ENCODE peak calls at places on chromosomes 11 and 22, in seven cellular contexts. One of them, this sample, is unnamed.

GRCh38 chr22:26592368-26593015 is 2.6 kb upstream of the TPST2 start:
- DNase-seq in ELF-1: no peak
- DNase-seq in thoracic aorta: no peak
- DNase-seq in cardiac muscle cell: no peak
- DNase-seq in AML-193: peak
- DNase-seq in IMR-90: no peak
- DNase-seq in HEK293T: no peak
- DNase-seq in this sample: no peak

GRCh38 chr22:46107089-46107664 is 43.1 kb upstream of the PPARA start:
- DNase-seq in IMR-90: no peak
- DNase-seq in HEK293T: no peak
- DNase-seq in AML-193: no peak
- DNase-seq in thoracic aorta: no peak
- DNase-seq in ELF-1: no peak
- DNase-seq in cardiac muscle cell: no peak
- DNase-seq in this sample: no peak

GRCh38 chr11:113389288-113389687 is 1.7 kb downstream of the ANKK1 start:
- DNase-seq in HEK293T: no peak
- DNase-seq in AML-193: no peak
- DNase-seq in ELF-1: no peak
- DNase-seq in cardiac muscle cell: no peak
- DNase-seq in thoracic aorta: no peak
- DNase-seq in IMR-90: no peak
- DNase-seq in this sample: peak

GRCh38 chr11:68839953-68840641 is 1.6 kb downstream of the CPT1A start:
- DNase-seq in ELF-1: peak
- DNase-seq in AML-193: no peak
- DNase-seq in HEK293T: no peak
- DNase-seq in IMR-90: peak
- DNase-seq in thoracic aorta: no peak
- DNase-seq in cardiac muscle cell: peak
- DNase-seq in this sample: peak

GRCh38 chr11:114762437-114762836 is 84.1 kb downstream of the NXPE2 start:
- DNase-seq in IMR-90: peak
- DNase-seq in thoracic aorta: no peak
- DNase-seq in HEK293T: peak
- DNase-seq in ELF-1: peak
- DNase-seq in cardiac muscle cell: peak
- DNase-seq in AML-193: peak
- DNase-seq in this sample: peak

GRCh38 chr22:39967103-39967829 is 7.1 kb downstream of the TMA7B start:
- DNase-seq in cardiac muscle cell: peak
- DNase-seq in AML-193: no peak
- DNase-seq in HEK293T: no peak
- DNase-seq in thoracic aorta: no peak
- DNase-seq in IMR-90: peak
- DNase-seq in ELF-1: no peak
- DNase-seq in this sample: no peak

GRCh38 chr22:50641696-50642607 is 14.0 kb upstream of the ARSA start:
- DNase-seq in thoracic aorta: no peak
- DNase-seq in HEK293T: no peak
- DNase-seq in cardiac muscle cell: peak
- DNase-seq in AML-193: no peak
- DNase-seq in ELF-1: peak
- DNase-seq in IMR-90: peak
- DNase-seq in this sample: peak

GRCh38 chr11:80116796-80117195 is 676.0 kb upstream of the TENM4 start:
- DNase-seq in AML-193: no peak
- DNase-seq in cardiac muscle cell: no peak
- DNase-seq in thoracic aorta: no peak
- DNase-seq in HEK293T: no peak
- DNase-seq in ELF-1: no peak
- DNase-seq in IMR-90: no peak
- DNase-seq in this sample: no peak

GRCh38 chr11:55895216-55895615 is 12.1 kb downstream of the TRIM51 start:
- DNase-seq in HEK293T: no peak
- DNase-seq in thoracic aorta: no peak
- DNase-seq in AML-193: no peak
- DNase-seq in IMR-90: no peak
- DNase-seq in cardiac muscle cell: no peak
- DNase-seq in ELF-1: peak
- DNase-seq in this sample: peak

GRCh38 chr11:932435-932834 is 6.8 kb downstream of the AP2A2 start:
- DNase-seq in HEK293T: no peak
- DNase-seq in thoracic aorta: no peak
- DNase-seq in ELF-1: no peak
- DNase-seq in AML-193: no peak
- DNase-seq in IMR-90: no peak
- DNase-seq in cardiac muscle cell: peak
- DNase-seq in this sample: no peak

This sample was measured in mesendoderm.